ENCODE peak calls at places on chromosome 9, in six cellular contexts. B, W, V, M, C and S are unnamed samples.

GRCh38 chr9:112112941-112113399 is 62.1 kb downstream of the SUSD1 start:
- DNase-seq in B (peak; percentile 29), M (peak; percentile 53), V (peak; percentile 26), W (no peak), C (no peak), S (peak; percentile 50)

GRCh38 chr9:2923810-2924768 is 80.2 kb upstream of the PUM3 start:
- DNase-seq in B (no peak), C (no peak), W (no peak), M (no peak), V (no peak), S (no peak)

GRCh38 chr9:93003552-93004407 is 54.7 kb upstream of the SUSD3 start:
- DNase-seq in C (no peak), M (peak; percentile 71), W (peak; percentile 66), B (peak; percentile 74), V (peak; percentile 60), S (peak; percentile 96)

GRCh38 chr9:93194584-93194983 is 10.6 kb downstream of the WNK2 start:
- DNase-seq in M (no peak), B (no peak), C (no peak), W (no peak), V (no peak), S (no peak)

GRCh38 chr9:91359734-91360470 is 1.8 kb downstream of the AUH start:
- DNase-seq in C (no peak), M (no peak), V (no peak), B (no peak), W (no peak), S (peak; percentile 7)

GRCh38 chr9:95644377-95644776 is 127.6 kb upstream of the PTCH1 start:
- DNase-seq in M (no peak), V (no peak), W (no peak), B (no peak), C (no peak), S (no peak)

GRCh38 chr9:92650839-92651621 is 18.9 kb downstream of the IPPK start:
- DNase-seq in C (no peak), W (no peak), M (no peak), V (peak; percentile 98), B (no peak), S (no peak)

GRCh38 chr9:21340735-21341134 is 5.5 kb upstream of the KLHL9 start:
- DNase-seq in M (no peak), V (no peak), C (no peak), B (no peak), W (no peak), S (no peak)

DNA sequence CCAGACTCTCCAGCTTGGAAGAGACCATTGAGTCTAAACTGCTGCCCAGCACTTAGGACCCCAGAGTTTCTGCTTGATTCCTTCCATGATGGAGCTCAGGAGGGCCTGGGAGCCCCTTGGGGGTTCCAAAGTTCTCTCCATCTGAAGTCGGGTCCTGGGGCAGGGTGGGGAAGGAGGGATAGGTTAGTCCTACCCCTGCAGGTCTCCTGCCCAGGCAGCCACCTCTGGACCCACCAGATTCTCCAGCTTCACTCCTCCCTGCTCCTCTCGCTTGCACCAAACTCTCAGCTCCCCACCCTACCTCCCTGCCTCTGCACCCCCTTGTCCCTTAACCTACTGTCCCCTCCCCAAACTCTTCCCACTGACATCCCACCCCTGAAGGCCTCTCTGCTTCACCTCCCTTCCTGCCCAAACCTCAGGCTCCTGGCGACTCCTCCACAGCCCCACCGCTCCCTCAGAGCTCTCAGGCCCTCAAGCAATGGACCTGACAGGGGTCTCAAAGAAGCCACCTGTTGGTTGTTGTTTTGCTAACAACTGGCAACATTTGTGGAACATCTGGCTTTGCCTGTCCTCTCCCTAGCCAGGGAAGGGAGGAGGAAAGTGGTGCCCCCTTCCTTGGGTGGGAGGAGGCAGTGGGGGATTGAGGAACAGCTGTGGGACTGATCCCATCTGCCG is 137.5 kb downstream of the RGS3 start:
- DNase-seq in V (no peak), W (no peak), B (no peak), M (no peak), C (no peak), S (no peak)
- H3K4me1 ChIP-seq in V (peaks cover 13% of the 10 kb centered on the region), W (no peaks in the 10 kb centered on the region), B (peaks cover 21% of the 10 kb centered on the region), M (peaks cover 26% of the 10 kb centered on the region), C (no peaks in the 10 kb centered on the region), S (peaks cover 30% of the 10 kb centered on the region)

GRCh38 chr9:128125575-128126354 is 1.8 kb downstream of the PTGES2 start:
- DNase-seq in V (peak; percentile 25), B (no peak), M (no peak), C (no peak), W (no peak), S (no peak)
- H3K4me3 ChIP-seq in V (peak overlapping the region; percentile 97), B (no peak overlapping the region), M (no peak overlapping the region), C (no peak overlapping the region), W (peak overlapping the region; percentile 7), S (no peak overlapping the region)

GRCh38 chr9:82991684-82992083 is 71.3 kb downstream of the RASEF start:
- DNase-seq in C (no peak), M (no peak), W (no peak), V (no peak), B (no peak), S (no peak)

GRCh38 chr9:82987790-82988189 is 75.2 kb downstream of the RASEF start:
- DNase-seq in V (no peak), C (no peak), B (no peak), M (no peak), W (no peak), S (no peak)

GRCh38 chr9:82989949-82990348 is 73.0 kb downstream of the RASEF start:
- DNase-seq in W (no peak), V (no peak), M (no peak), C (no peak), B (no peak), S (no peak)

GRCh38 chr9:82987370-82987769 is 75.6 kb downstream of the RASEF start:
- DNase-seq in B (no peak), M (no peak), C (no peak), V (no peak), W (no peak), S (no peak)

DNA sequence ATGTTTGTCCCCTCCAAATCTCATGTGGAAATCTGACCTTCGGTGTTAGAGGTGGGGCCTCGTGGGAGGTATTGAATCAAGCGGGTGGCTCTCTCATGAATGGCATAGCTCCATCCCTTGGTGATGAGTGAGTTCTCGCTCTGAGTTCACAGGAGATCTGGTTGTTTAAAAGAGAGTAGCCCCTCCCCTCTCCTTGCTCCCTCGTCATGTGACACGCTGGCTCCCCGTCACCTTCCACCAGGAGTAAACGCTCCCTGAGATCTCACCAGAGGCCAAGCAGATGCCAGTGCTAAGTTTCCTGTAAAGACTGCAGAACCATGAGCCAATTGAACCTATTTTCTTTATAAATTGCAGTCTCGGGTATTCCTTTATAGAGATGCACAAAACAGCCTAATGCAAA is 74.5 kb downstream of the RASEF start:
- DNase-seq in W (no peak), M (no peak), C (no peak), V (no peak), B (no peak), S (no peak)
- H3K4me1 ChIP-seq in W (no peaks in the 10 kb centered on the region), M (no peaks in the 10 kb centered on the region), C (no peaks in the 10 kb centered on the region), V (no peaks in the 10 kb centered on the region), B (no peaks in the 10 kb centered on the region), S (no peaks in the 10 kb centered on the region)

DNA sequence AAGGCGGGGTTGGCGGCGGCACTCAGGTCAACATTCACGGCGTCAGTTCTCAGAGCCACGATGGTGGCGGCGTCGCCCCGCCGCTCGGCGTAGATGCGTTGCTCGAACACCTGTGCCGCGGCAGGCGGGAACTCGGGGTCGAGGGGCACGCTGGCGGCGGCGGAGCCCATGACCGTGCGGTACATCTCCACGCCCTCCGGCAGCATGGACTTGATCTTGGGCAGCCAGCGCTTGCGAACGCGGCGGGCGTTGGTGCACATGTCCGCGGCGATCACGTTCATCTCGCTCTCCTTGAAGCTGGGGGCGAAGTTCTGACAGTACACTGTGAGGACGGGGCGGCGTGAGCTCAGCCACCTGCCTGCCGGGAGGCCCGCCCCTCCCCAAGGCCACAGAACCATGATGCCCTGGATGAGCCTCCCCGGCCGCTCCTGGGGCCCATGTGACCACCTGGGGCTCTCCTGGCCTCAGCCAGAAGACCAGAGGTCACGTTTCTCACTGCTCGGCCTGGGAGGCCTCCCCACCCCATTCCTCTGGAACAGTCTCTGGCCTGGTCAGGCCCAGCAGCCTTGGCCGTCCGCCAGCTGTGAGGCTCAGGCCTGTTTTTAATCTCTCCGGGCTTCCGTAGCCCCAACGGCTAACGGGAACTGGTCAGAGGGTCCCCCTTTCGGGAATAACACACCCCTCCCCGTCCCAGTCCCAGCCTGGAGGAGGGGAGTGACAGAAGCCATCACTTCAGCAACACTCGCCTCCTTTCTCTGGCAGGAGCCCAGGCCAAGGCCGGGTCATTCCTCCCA is 50.7 kb upstream of the UBAC1 start:
- DNase-seq in B (peak; percentile 63), V (peak; percentile 96), M (peak; percentile 66), W (no peak), C (peak; percentile 87), S (peak; percentile 34)
- H3K4me3 ChIP-seq in B (no peak overlapping the region), V (no peak overlapping the region), M (no peak overlapping the region), W (no peak overlapping the region), C (peak overlapping the region; percentile 0), S (no peak overlapping the region)

GRCh38 chr9:14292181-14292773 is 21.7 kb downstream of the NFIB start:
- DNase-seq in B (no peak), W (no peak), C (no peak), M (no peak), V (no peak), S (no peak)
- H3K4me1 ChIP-seq in B (peaks cover 1% of the 10 kb centered on the region), W (no peaks in the 10 kb centered on the region), C (no peaks in the 10 kb centered on the region), M (peaks cover 14% of the 10 kb centered on the region), V (peaks cover 6% of the 10 kb centered on the region), S (no peaks in the 10 kb centered on the region)

GRCh38 chr9:129988607-129989361 is 54.2 kb downstream of the FNBP1 start:
- DNase-seq in V (no peak), B (no peak), W (peak; percentile 87), C (no peak), M (no peak), S (peak; percentile 22)
- H3K4me3 ChIP-seq in V (no peak overlapping the region), B (no peak overlapping the region), W (no peak overlapping the region), C (no peak overlapping the region), M (no peak overlapping the region), S (no peak overlapping the region)

GRCh38 chr9:133861103-133861502 is 123.0 kb upstream of the SARDH start:
- DNase-seq in M (no peak), B (no peak), W (no peak), C (no peak), V (no peak), S (no peak)
- H3K4me1 ChIP-seq in M (no peaks in the 10 kb centered on the region), B (peaks cover 21% of the 10 kb centered on the region), W (no peaks in the 10 kb centered on the region), C (no peaks in the 10 kb centered on the region), V (peaks cover 4% of the 10 kb centered on the region), S (peaks cover 21% of the 10 kb centered on the region)

GRCh38 chr9:133237271-133237731 is 28.3 kb upstream of the OBP2B start:
- DNase-seq in V (peak; percentile 59), M (peak; percentile 8), B (no peak), W (no peak), C (no peak), S (no peak)
- H3K4me3 ChIP-seq in V (no peak overlapping the region), M (no peak overlapping the region), B (no peak overlapping the region), W (no peak overlapping the region), C (no peak overlapping the region), S (no peak overlapping the region)